ENCODE peak calls at places on chromosome 18, in nine cellular contexts. U, M, N, B, Q, E, R, T and Y are unnamed samples.
A peak's percentile ranks its signal among the peaks of the same experiment; 100 is the strongest.

GRCh38 chr18:44238449-44238848 is 442.2 kb upstream of the SETBP1 start:
- DNase-seq in U (no peak), M (no peak), N (no peak), B (no peak), Q (no peak), E (no peak), R (no peak), T (no peak), Y (no peak)

GRCh38 chr18:32454667-32455066 is 16.0 kb downstream of the GAREM1 start:
- DNase-seq in U (no peak), M (no peak), N (no peak), B (no peak), Q (no peak), E (no peak), R (no peak), T (no peak), Y (no peak)

GRCh38 chr18:31657823-31658669 is 26.3 kb downstream of the B4GALT6 start:
- DNase-seq in U (no peak), M (no peak), N (no peak), B (no peak), Q (no peak), E (no peak), R (peak; percentile 55), T (peak; percentile 60), Y (no peak)

GRCh38 chr18:57705861-57706590 is 84.4 kb upstream of the NARS1 start:
- DNase-seq in U (no peak), M (no peak), N (no peak), B (no peak), Q (no peak), E (no peak), R (no peak), T (no peak), Y (no peak)

GRCh38 chr18:14976736-14977430 is 228.9 kb downstream of the ANKRD30B start:
- DNase-seq in U (no peak), M (peak; percentile 26), N (no peak), B (no peak), Q (no peak), E (no peak), R (no peak), T (peak; percentile 12), Y (no peak)

GRCh38 chr18:11995445-11996189 is 14.3 kb downstream of the IMPA2 start:
- DNase-seq in U (peak; percentile 80), M (peak; percentile 73), N (peak; percentile 54), B (no peak), Q (peak; percentile 63), E (no peak), R (peak; percentile 51), T (peak; percentile 67), Y (peak; percentile 68)

GRCh38 chr18:48825101-48825745 is 125.5 kb downstream of the SMAD7 start:
- DNase-seq in U (peak; percentile 28), M (no peak), N (no peak), B (no peak), Q (no peak), E (no peak), R (no peak), T (no peak), Y (no peak)

GRCh38 chr18:59383831-59384230 is 24.8 kb upstream of the LMAN1 start:
- DNase-seq in U (no peak), M (no peak), N (no peak), B (no peak), Q (no peak), E (no peak), R (peak; percentile 82), T (no peak), Y (no peak)

GRCh38 chr18:31658670-31659573 is 25.5 kb downstream of the B4GALT6 start:
- DNase-seq in U (no peak), M (no peak), N (no peak), B (no peak), Q (no peak), E (no peak), R (peak; percentile 56), T (peak; percentile 25), Y (no peak)